ENCODE peak calls at places on chromosomes 6 and 20, in four cellular contexts. M, F, P and R are unnamed samples.

GRCh38 chr6:169222126-169222525 is 31.5 kb downstream of the THBS2 start:
- DNase-seq in F (no peak), P (no peak), M (no peak), R (peak)

GRCh38 chr20:2986466-2986865 is 57.0 kb upstream of the GNRH2 start:
- DNase-seq in P (no peak), M (no peak), F (no peak), R (no peak)

GRCh38 chr6:389622-390021 is 1.9 kb upstream of the IRF4 start:
- DNase-seq in F (no peak), M (no peak), P (no peak), R (no peak)

GRCh38 chr20:61639200-61639599 is 387.1 kb downstream of the CDH4 start:
- DNase-seq in P (no peak), F (no peak), M (no peak), R (no peak)

GRCh38 chr6:143188292-143188691 is 127.6 kb downstream of the AIG1 start:
- DNase-seq in F (no peak), M (no peak), P (no peak), R (no peak)

GRCh38 chr6:138576303-138576702 is 77.0 kb upstream of the NHSL1 start:
- DNase-seq in P (no peak), M (no peak), F (no peak), R (no peak)

GRCh38 chr6:54255881-54256280 is 52.4 kb upstream of the TINAG start:
- DNase-seq in F (no peak), P (no peak), M (no peak), R (no peak)

GRCh38 chr20:50758992-50759391 is 27.6 kb downstream of the PARD6B start:
- DNase-seq in M (no peak), P (no peak), F (peak), R (peak)

GRCh38 chr6:135094403-135094821 is 39.8 kb upstream of the HBS1L start:
- DNase-seq in F (no peak), P (no peak), M (no peak), R (no peak)

GRCh38 chr6:133635447-133635846 is 253.5 kb upstream of the TCF21 start:
- DNase-seq in M (no peak), F (no peak), P (no peak), R (no peak)

GRCh38 chr6:30005482-30005881 is 55.6 kb upstream of the POLR1H start:
- DNase-seq in M (no peak), F (no peak), P (no peak), R (no peak)

GRCh38 chr6:119119989-119120388 is 41.5 kb upstream of the FAM184A start:
- DNase-seq in P (no peak), M (no peak), F (no peak), R (no peak)

GRCh38 chr6:131862486-131862885 is 54.7 kb downstream of the ENPP1 start:
- DNase-seq in P (no peak), F (peak), M (no peak), R (no peak)

GRCh38 chr6:131015630-131016263 is 47.3 kb downstream of the EPB41L2 start:
- DNase-seq in M (no peak), P (no peak), F (no peak), R (no peak)

GRCh38 chr20:18632196-18632789 is 44.4 kb downstream of the DTD1 start:
- DNase-seq in P (peak), F (peak), M (peak), R (peak)

GRCh38 chr6:37663016-37663810 is 34.5 kb downstream of the MDGA1 start:
- DNase-seq in F (no peak), P (no peak), M (no peak), R (no peak)

GRCh38 chr6:43120938-43121913 is 45.1 kb downstream of the PTK7 start:
- DNase-seq in P (no peak), F (no peak), M (no peak), R (peak)

GRCh38 chr20:54103067-54103761 is 32.8 kb upstream of the BCAS1 start:
- DNase-seq in M (peak), F (peak), P (peak), R (peak)

GRCh38 chr6:32442243-32442667 is 2.6 kb downstream of the HLA-DRA start:
- DNase-seq in F (no peak), M (no peak), P (no peak), R (no peak)

GRCh38 chr6:117601811-117602150 is 530 bp downstream of the GOPC start:
- DNase-seq in M (no peak), P (no peak), F (peak), R (no peak)

GRCh38 chr20:23510000-23510590 is 19.2 kb downstream of the CST8 start:
- DNase-seq in M (no peak), F (no peak), P (no peak), R (no peak)

GRCh38 chr6:69768664-69769063 is 28.1 kb downstream of the LMBRD1 start:
- DNase-seq in P (no peak), F (no peak), M (no peak), R (no peak)

GRCh38 chr20:47788741-47789080 is 3.4 kb upstream of the SULF2 start:
- DNase-seq in M (no peak), P (no peak), F (no peak), R (no peak)

GRCh38 chr6:63640062-63640461 is 4.5 kb downstream of the PHF3 start:
- DNase-seq in F (no peak), P (no peak), M (no peak), R (no peak)

GRCh38 chr6:81750660-81751387 is 1.7 kb downstream of the TENT5A start:
- DNase-seq in F (no peak), P (no peak), M (no peak), R (no peak)

GRCh38 chr20:25236450-25237304 is 11.2 kb upstream of the PYGB start:
- DNase-seq in M (no peak), P (no peak), F (no peak), R (no peak)

GRCh38 chr20:61114776-61115175 is 137.3 kb upstream of the CDH4 start:
- DNase-seq in P (no peak), F (no peak), M (no peak), R (peak)

GRCh38 chr20:38550274-38550673 is 30.7 kb upstream of the ADIG start:
- DNase-seq in P (no peak), M (no peak), F (no peak), R (no peak)
- TF ChIP-seq CTCF in P (no peak), M (no peak), F (no peak), R (peak)

DNA sequence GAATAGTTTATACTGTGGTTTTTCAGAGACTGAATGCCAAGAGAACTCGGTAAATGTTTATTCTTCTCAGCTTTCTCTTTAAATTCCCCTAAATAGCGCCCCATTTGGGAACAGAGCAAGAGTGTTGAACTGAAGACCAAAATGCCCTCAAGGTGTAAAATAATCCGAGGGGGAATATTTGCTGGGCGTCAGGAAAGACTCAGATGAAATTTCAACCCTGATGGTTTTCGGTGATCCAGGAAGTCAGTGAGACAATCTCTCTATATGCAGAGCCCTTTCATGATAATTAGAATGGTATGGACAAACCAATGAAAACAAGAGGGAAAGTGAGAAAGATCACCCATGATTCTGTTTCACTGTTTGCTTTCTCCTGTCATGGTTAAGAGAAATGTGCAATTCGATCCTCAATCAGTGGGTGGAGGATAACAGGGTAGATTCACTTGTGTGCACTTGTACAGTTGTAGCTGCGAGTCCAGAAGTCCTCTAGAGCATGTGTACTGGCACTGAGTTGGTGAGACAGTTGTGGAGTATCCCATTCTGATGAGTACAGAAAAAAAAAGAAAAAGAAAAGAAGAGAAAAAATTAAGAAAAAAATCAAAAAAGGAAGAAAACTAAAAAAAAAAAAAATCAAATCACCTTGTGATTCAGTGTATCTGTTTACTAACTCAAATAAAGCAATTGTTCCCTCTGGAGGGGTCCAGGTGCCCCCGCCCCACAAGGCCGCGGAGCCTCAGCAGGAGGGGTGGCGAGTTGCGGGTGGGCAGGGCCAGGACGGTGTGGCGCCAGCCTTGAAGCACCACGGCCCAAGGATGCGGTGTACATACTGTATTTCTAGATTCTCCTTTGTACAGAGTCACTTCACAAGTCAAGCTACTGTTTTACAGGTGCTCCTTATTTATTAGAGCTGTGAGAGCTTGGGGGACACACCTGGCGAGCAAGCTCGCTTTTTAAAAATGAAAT is 164.9 kb downstream of the SCML4 start:
- DNase-seq in F (no peak), M (no peak), P (no peak), R (no peak)
- TF ChIP-seq CTCF in F (no peak), M (no peak), P (no peak), R (peak)

DNA sequence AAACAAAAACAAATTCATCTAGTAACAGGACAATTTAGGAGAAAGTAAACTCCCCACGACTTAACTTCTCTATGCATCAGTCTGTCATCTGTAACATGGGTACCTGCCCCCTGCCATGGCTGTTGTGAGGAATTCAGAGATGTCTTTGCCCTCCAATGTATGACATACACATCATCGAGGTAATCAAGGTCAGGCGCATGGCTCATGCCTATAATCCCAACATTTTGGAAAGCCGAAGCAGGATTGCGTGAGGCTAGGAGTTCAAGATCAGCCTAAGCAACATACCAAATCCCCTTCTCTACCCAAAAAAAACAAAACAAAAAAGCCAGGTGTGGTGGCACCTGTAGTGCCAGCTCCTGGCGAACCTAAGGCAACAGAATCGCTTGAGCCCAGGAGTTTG is 9.0 kb downstream of the EEF1A1 start:
- DNase-seq in F (no peak), M (no peak), P (no peak), R (no peak)
- TF ChIP-seq CTCF in F (no peak), M (no peak), P (no peak), R (no peak)

DNA sequence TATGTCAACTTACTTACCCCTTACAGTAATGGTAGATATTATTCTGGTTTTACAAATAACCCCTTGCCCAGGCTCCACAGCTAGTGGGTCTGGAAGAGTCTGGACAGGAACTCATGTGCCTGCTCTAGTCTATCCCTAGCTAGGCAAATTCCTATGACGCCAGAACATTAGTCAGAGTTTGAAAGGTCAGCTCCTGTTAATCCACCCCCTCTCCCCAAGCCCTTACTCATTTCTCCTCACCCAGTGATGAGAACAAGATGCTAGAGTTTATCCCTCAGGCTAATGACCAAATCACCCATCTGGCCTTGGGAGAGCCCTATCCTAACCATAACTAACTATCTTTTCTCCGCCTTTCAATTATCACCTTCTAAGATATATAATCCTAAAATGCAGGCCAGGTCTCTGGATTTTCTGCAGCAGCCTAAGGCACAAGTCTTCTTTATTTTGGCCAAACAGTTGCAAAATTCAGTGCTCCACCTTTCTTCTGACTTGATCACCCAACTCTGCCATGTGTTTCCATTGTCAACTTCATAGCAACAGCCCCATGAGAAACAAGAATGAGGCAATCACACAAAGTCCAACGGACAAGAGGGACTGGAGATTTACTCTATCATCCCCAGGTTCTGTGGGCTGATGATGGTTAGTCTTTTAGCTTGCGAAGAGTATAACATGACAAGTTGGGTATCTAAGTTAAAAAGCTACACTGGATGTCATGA is 113.3 kb downstream of the TASP1 start:
- DNase-seq in F (no peak), M (no peak), P (no peak), R (no peak)
- TF ChIP-seq CTCF in F (no peak), M (no peak), P (no peak), R (no peak)

GRCh38 chr6:113185299-113185698 is 671.8 kb upstream of the MARCKS start:
- DNase-seq in M (no peak), F (no peak), P (no peak), R (no peak)

GRCh38 chr6:113184736-113185135 is 672.4 kb upstream of the MARCKS start:
- DNase-seq in M (peak), P (no peak), F (no peak), R (no peak)

GRCh38 chr6:113181164-113181563 is 676.0 kb upstream of the MARCKS start:
- DNase-seq in M (no peak), P (no peak), F (no peak), R (no peak)

GRCh38 chr6:113182370-113183141 is 674.6 kb upstream of the MARCKS start:
- DNase-seq in P (no peak), F (no peak), M (no peak), R (no peak)

DNA sequence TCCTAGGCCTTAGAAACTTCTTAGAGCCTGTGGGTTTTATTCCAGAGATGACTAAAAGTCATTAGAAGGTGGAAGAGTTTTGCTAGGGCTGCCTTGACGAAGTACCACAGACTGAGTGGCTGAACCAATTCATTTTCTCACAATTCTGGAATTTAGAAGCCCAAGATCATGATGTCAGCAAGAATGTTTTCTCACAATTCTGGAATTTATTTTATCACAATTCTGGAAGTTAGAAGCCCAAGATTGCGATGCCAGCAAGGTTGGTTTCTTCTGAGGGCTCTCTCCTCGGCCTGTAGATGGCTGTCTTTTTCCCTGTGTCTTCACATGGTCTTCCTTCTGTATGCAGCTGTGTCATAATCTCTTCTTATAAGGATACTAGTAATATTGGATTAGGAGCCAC is 672.9 kb upstream of the MARCKS start:
- DNase-seq in P (no peak), F (no peak), M (no peak), R (no peak)
- TF ChIP-seq CTCF in P (no peak), F (no peak), M (no peak), R (peak)

GRCh38 chr6:16989382-16989781 is 112.5 kb upstream of the STMND1 start:
- DNase-seq in F (no peak), M (no peak), P (no peak), R (no peak)
- TF ChIP-seq CTCF in F (no peak), M (no peak), P (no peak), R (no peak)

DNA sequence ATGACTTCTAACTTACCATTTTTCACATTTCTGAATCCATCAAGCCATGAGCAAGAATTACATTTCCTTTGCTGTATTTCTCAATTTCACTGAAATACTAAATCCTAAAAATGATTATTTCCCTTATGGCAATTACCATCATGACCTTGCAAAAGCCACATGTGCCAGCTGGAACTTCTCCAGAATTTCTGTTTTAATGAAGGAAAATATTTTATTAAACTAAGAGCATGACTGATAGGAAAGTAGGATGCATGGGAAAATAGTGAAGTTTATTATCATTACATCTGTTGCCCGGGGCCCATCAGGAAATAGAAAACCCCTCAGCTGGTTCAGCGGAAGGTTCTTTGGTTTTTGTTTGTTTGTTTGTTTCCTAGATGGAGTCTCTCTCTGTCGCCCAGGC is 14.4 kb upstream of the TMEM242 start:
- DNase-seq in P (no peak), M (no peak), F (no peak), R (no peak)
- TF ChIP-seq CTCF in P (no peak), M (no peak), F (no peak), R (no peak)

DNA sequence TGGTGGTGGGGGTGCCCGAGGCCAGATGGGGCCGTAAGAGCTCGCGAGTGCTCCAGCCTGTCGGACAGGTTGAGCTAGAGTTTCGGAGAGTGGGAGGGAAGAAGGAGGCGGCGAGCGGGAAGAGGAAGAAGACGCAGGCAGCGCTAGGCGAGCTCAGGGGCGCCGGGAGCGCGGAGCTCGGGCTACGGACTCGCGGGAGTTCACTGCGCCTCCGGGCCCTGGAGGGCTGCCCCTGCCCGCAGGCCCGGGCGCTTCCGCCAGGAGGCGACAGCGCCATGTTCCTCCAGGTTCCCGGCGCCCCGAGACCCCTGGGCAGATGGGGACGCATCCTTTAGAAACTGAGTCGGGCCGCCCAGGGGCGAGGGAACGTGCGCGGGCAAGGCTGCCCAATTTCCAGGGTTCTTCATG is 984 bp downstream of the TFAP2C start:
- DNase-seq in F (peak), M (no peak), P (peak), R (peak)
- TF ChIP-seq CTCF in F (peak), M (peak), P (peak), R (peak)

GRCh38 chr20:12219798-12220197 is 302.1 kb downstream of the BTBD3 start:
- DNase-seq in M (no peak), P (no peak), F (no peak), R (no peak)

DNA sequence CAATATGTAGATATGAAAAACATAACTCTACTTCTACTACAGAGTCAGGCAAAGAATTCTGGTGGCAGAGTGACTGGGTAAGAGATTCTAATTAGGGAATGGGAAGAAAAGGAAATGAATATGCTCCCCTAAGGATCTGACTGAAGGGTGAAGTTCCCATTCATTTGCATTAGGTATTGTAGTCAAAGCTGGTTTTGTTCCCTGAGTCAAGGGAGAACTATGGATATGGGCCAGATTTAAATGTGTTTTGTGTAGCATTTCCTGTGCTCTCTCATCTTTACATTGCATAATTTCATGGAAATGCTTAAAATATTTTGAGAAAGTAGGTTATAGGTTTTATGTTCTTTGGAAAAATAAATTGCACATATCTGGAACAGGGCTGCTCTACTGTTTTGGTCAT is 299.7 kb downstream of the BTBD3 start:
- DNase-seq in P (no peak), M (no peak), F (no peak), R (no peak)
- TF ChIP-seq CTCF in P (no peak), M (no peak), F (no peak), R (no peak)